ENCODE peak calls at places on chromosomes 7 and 10, in seven cellular contexts. V is mammary epithelial cell; A is activated effector memory CD4-positive, alpha-beta T cell treated with Interleukin-2 at 50 U/mL for 16 hours; I is amygdala; O is tibial artery; K is naive B cell; P is HCEC 1CT. M is an unnamed sample.

GRCh38 chr7:85237721-85238120 is 50.9 kb upstream of the SEMA3D start:
- DNase-seq in V (no peak), K (no peak), I (no peak), P (peak), O (no peak), A (no peak), M (no peak)

GRCh38 chr10:17418249-17418648 is 36.1 kb downstream of the ST8SIA6 start:
- DNase-seq in V (no peak), P (no peak), A (no peak), O (no peak), K (no peak), I (no peak), M (no peak)

GRCh38 chr7:4745971-4746919 is 29.2 kb upstream of the AP5Z1 start:
- DNase-seq in I (no peak), P (peak), A (no peak), V (peak), O (no peak), K (peak), M (no peak)

GRCh38 chr7:63057265-63057664 is 941.4 kb upstream of the ZNF722 start:
- DNase-seq in O (peak), V (no peak), P (no peak), A (no peak), I (no peak), K (no peak), M (no peak)

GRCh38 chr7:19747740-19748339 is 25.6 kb downstream of the TMEM196 start:
- DNase-seq in P (peak), O (no peak), K (peak), V (peak), A (no peak), I (no peak), M (no peak)

GRCh38 chr7:143240323-143241168 is 18.7 kb downstream of the TAS2R40 start:
- DNase-seq in V (peak), I (no peak), K (peak), A (peak), O (peak), P (peak), M (peak)

GRCh38 chr10:87546221-87546620 is 41.5 kb downstream of the MINPP1 start:
- DNase-seq in A (no peak), I (no peak), V (no peak), P (peak), O (no peak), K (no peak), M (no peak)

GRCh38 chr7:23712368-23713284 is 2.6 kb downstream of the STK31 start:
- DNase-seq in I (no peak), O (no peak), P (peak), A (no peak), K (peak), V (peak), M (no peak)

GRCh38 chr10:119655566-119656001 is 4.4 kb downstream of the BAG3 start:
- DNase-seq in P (peak), V (peak), K (no peak), O (peak), A (peak), I (no peak), M (no peak)

GRCh38 chr7:36820527-36821170 is 96.4 kb upstream of the AOAH start:
- DNase-seq in I (no peak), P (peak), V (peak), O (no peak), K (no peak), A (no peak), M (no peak)

GRCh38 chr10:95289003-95289920 is 1.5 kb downstream of the PDLIM1 start:
- DNase-seq in A (no peak), P (peak), I (no peak), K (no peak), V (peak), O (no peak), M (no peak)

GRCh38 chr10:120336910-120337540 is 120.0 kb upstream of the PLPP4 start:
- DNase-seq in I (no peak), O (no peak), K (peak), P (no peak), A (peak), V (peak), M (no peak)

GRCh38 chr7:151007469-151007898 is 16.7 kb downstream of the NOS3 start:
- DNase-seq in O (peak), P (no peak), K (no peak), I (no peak), V (no peak), A (no peak), M (no peak)

GRCh38 chr10:13890617-13891541 is 304.1 kb downstream of the PRPF18 start:
- DNase-seq in P (peak), I (no peak), A (no peak), O (peak), V (no peak), K (no peak), M (no peak)

GRCh38 chr7:380724-381210 is 90.8 kb downstream of the FOXL3 start:
- DNase-seq in O (peak), I (no peak), K (no peak), P (no peak), A (no peak), V (no peak), M (no peak)

GRCh38 chr7:27167170-27167505 is 1.8 kb upstream of the HOXA9 start:
- DNase-seq in I (no peak), K (no peak), A (no peak), V (no peak), P (peak), O (peak), M (no peak)

GRCh38 chr10:127125331-127125730 is 71.1 kb downstream of the INSYN2A start:
- DNase-seq in P (no peak), A (no peak), V (no peak), K (no peak), I (no peak), O (no peak), M (no peak)

GRCh38 chr7:100966542-100967291 is 2.6 kb upstream of the MUC12 start:
- DNase-seq in K (no peak), V (no peak), I (no peak), P (no peak), O (no peak), A (no peak), M (no peak)

GRCh38 chr10:18599392-18599791 is 52.0 kb downstream of the NSUN6 start:
- DNase-seq in O (no peak), P (no peak), I (no peak), K (no peak), V (no peak), A (no peak), M (no peak)

GRCh38 chr10:75919913-75920312 is 488.5 kb downstream of the LRMDA start:
- DNase-seq in K (no peak), O (no peak), I (no peak), P (no peak), A (no peak), V (no peak), M (no peak)

GRCh38 chr7:137661634-137662033 is 185.1 kb downstream of the DGKI start:
- DNase-seq in P (no peak), K (no peak), A (no peak), V (no peak), I (no peak), O (no peak), M (no peak)

GRCh38 chr7:127706766-127707165 is 54.8 kb downstream of the SND1 start:
- DNase-seq in K (no peak), A (no peak), V (no peak), P (no peak), O (no peak), I (no peak), M (no peak)

GRCh38 chr10:75542902-75543301 is 111.5 kb downstream of the LRMDA start:
- DNase-seq in K (no peak), V (no peak), O (peak), P (no peak), I (no peak), A (no peak), M (no peak)

GRCh38 chr7:27177795-27178320 is 3.7 kb upstream of the HOXA10 start:
- DNase-seq in I (no peak), P (peak), V (no peak), K (no peak), A (no peak), O (peak), M (no peak)

GRCh38 chr7:144027070-144027469 is 21.7 kb upstream of the OR2A5 start:
- DNase-seq in O (no peak), P (peak), V (no peak), K (no peak), A (no peak), I (no peak), M (no peak)

GRCh38 chr10:122128357-122128756 is 139.4 kb downstream of the TACC2 start:
- DNase-seq in I (no peak), V (no peak), K (no peak), P (peak), A (no peak), O (peak), M (no peak)

GRCh38 chr7:26195182-26195581 is 5.4 kb downstream of the HNRNPA2B1 start:
- DNase-seq in A (no peak), K (no peak), V (no peak), P (no peak), O (no peak), I (no peak), M (no peak)

GRCh38 chr10:104117839-104118323 is 4.1 kb upstream of the SFR1 start:
- DNase-seq in O (no peak), K (no peak), P (no peak), A (no peak), I (no peak), V (peak), M (no peak)

GRCh38 chr10:24446739-24447138 is 237.8 kb downstream of the KIAA1217 start:
- DNase-seq in A (no peak), V (peak), I (no peak), K (no peak), P (peak), O (no peak), M (no peak)

GRCh38 chr7:36045275-36045674 is 107.8 kb upstream of the EEPD1 start:
- DNase-seq in V (no peak), P (peak), K (no peak), O (no peak), I (no peak), A (no peak), M (no peak)

GRCh38 chr7:71131256-71131752 is 640 bp upstream of the GALNT17 start:
- DNase-seq in K (no peak), I (no peak), A (no peak), V (peak), O (peak), P (no peak), M (no peak)

GRCh38 chr10:35554036-35554435 is 51.1 kb upstream of the GJD4 start:
- DNase-seq in O (no peak), A (no peak), I (no peak), P (no peak), K (no peak), V (no peak), M (no peak)

GRCh38 chr7:158495256-158495655 is 92.4 kb downstream of the PTPRN2 start:
- DNase-seq in P (no peak), V (no peak), K (no peak), O (no peak), I (no peak), A (no peak), M (no peak)

GRCh38 chr10:126468876-126469643 is 80.8 kb upstream of the ADAM12 start:
- DNase-seq in V (no peak), P (no peak), O (no peak), I (no peak), K (no peak), A (peak), M (no peak)

GRCh38 chr7:17948503-17949238 is 8.4 kb upstream of the SNX13 start:
- DNase-seq in O (no peak), I (no peak), P (peak), K (no peak), V (peak), A (no peak), M (no peak)

GRCh38 chr7:26862806-26863205 is 1.6 kb downstream of the SKAP2 start:
- DNase-seq in A (no peak), P (no peak), V (peak), K (no peak), O (no peak), I (no peak), M (no peak)

GRCh38 chr7:130393095-130393494 is 12.8 kb downstream of the CPA1 start:
- DNase-seq in A (no peak), I (no peak), O (no peak), K (no peak), V (no peak), P (peak), M (no peak)

GRCh38 chr7:17401806-17402627 is 103.6 kb downstream of the AHR start:
- DNase-seq in I (no peak), V (no peak), P (no peak), A (no peak), K (no peak), O (no peak), M (no peak)

GRCh38 chr7:43394441-43395130 is 188.3 kb upstream of the STK17A start:
- DNase-seq in V (peak), P (no peak), I (no peak), A (no peak), O (no peak), K (no peak), M (no peak)

GRCh38 chr7:8639668-8640067 is 206.3 kb downstream of the NXPH1 start:
- DNase-seq in P (no peak), V (no peak), O (no peak), A (no peak), I (no peak), K (no peak), M (no peak)

M was measured in hypothalamus.